ENCODE peak calls at places on chromosomes 11 and 22, in six cellular contexts. U is neuronal stem cell, E is H1, P is H9, X is mesenchymal stem cell, S is IMR-90. I is an unnamed sample.

GRCh38 chr22:20471126-20471833 is 24.3 kb downstream of the KLHL22 start:
- DNase-seq in U (no peak), P (no peak), E (no peak), S (no peak), X (no peak), I (no peak)

GRCh38 chr11:33383075-33383919 is 126.1 kb downstream of the HIPK3 start:
- DNase-seq in P (no peak), X (no peak), S (no peak), E (no peak), U (no peak), I (no peak)

GRCh38 chr11:10542776-10543175 is 1.8 kb upstream of the RNF141 start:
- DNase-seq in X (no peak), E (no peak), S (no peak), U (no peak), P (no peak), I (no peak)

GRCh38 chr22:38298312-38299000 is 18.8 kb downstream of the CSNK1E start:
- DNase-seq in X (peak), S (peak), P (peak), U (no peak), E (no peak), I (peak)

GRCh38 chr11:33016654-33017053 is 976 bp downstream of the DEPDC7 start:
- DNase-seq in U (no peak), X (no peak), S (no peak), E (no peak), P (no peak), I (no peak)

GRCh38 chr22:48807155-48807554 is 1020.5 kb downstream of the BRD1 start:
- DNase-seq in P (no peak), U (no peak), S (no peak), E (no peak), X (no peak), I (no peak)

GRCh38 chr11:94100253-94100652 is 28.4 kb upstream of the PANX1 start:
- DNase-seq in P (no peak), S (no peak), U (no peak), X (no peak), E (no peak), I (no peak)

GRCh38 chr11:63761870-63762661 is 6.5 kb downstream of the ZFTA start:
- DNase-seq in P (peak), S (no peak), U (peak), X (peak), E (peak), I (peak)

GRCh38 chr11:118295834-118296454 is 8.6 kb upstream of the CD3E start:
- DNase-seq in E (no peak), U (no peak), S (peak), X (peak), P (no peak), I (peak)

GRCh38 chr11:66190776-66191175 is 77.7 kb upstream of the RAB1B start:
- DNase-seq in E (no peak), P (no peak), S (no peak), U (no peak), X (no peak), I (no peak)

GRCh38 chr11:33655842-33656600 is 44.6 kb downstream of the C11orf91 start:
- DNase-seq in X (no peak), E (no peak), S (no peak), P (no peak), U (no peak), I (no peak)

GRCh38 chr11:117281159-117281558 is 10.0 kb upstream of the BACE1-AS start:
- DNase-seq in X (peak), U (no peak), E (no peak), S (peak), P (no peak), I (peak)

GRCh38 chr11:111739299-111739698 is 26.9 kb downstream of the PPP2R1B start:
- DNase-seq in E (no peak), X (no peak), P (no peak), U (no peak), S (no peak), I (no peak)

GRCh38 chr22:47371263-47372090 is 609.0 kb downstream of the TBC1D22A start:
- DNase-seq in U (no peak), X (no peak), P (peak), S (no peak), E (no peak), I (no peak)

GRCh38 chr11:75132080-75132479 is 18.8 kb upstream of the SLCO2B1 start:
- DNase-seq in P (no peak), U (no peak), E (no peak), X (no peak), S (no peak), I (no peak)

DNA sequence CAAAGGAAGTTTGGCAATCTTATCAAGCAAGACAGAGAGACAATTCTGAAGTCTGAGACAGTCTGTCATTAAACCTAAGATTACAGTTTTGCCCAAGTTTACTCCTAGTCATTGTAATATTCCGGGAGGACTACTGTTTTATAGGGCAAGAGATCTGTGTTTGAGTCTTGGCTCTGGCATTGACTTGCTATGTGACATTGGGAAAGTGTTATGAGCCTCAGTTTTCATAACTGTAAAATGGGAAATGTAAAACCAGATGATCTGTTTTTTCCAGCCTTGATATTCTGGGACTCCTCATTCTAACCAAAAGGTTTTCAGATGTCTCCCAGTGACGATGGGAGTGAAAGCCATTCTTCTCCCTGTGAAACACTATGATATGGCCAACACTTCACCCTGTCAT is 24.3 kb upstream of the SLCO2B1 start:
- DNase-seq in E (no peak), X (no peak), S (no peak), P (no peak), U (no peak), I (no peak)
- H2BK15ac ChIP-seq in E (no peak), X (no peak), S (no peak), P (no peak), U (no peak), I (no peak)

GRCh38 chr11:67239795-67240574 is 26.3 kb upstream of the GRK2 start:
- DNase-seq in S (peak), E (peak), U (peak), X (peak), P (peak), I (peak)
- H2AK5ac ChIP-seq in S (peak), E (peak), U (peak), X (no peak), P (peak), I (peak)

GRCh38 chr11:120629407-120629806 is 117.9 kb downstream of the GRIK4 start:
- DNase-seq in E (no peak), P (peak), U (no peak), S (no peak), X (no peak), I (no peak)
- H2BK15ac ChIP-seq in E (no peak), P (no peak), U (no peak), S (no peak), X (no peak), I (no peak)

DNA sequence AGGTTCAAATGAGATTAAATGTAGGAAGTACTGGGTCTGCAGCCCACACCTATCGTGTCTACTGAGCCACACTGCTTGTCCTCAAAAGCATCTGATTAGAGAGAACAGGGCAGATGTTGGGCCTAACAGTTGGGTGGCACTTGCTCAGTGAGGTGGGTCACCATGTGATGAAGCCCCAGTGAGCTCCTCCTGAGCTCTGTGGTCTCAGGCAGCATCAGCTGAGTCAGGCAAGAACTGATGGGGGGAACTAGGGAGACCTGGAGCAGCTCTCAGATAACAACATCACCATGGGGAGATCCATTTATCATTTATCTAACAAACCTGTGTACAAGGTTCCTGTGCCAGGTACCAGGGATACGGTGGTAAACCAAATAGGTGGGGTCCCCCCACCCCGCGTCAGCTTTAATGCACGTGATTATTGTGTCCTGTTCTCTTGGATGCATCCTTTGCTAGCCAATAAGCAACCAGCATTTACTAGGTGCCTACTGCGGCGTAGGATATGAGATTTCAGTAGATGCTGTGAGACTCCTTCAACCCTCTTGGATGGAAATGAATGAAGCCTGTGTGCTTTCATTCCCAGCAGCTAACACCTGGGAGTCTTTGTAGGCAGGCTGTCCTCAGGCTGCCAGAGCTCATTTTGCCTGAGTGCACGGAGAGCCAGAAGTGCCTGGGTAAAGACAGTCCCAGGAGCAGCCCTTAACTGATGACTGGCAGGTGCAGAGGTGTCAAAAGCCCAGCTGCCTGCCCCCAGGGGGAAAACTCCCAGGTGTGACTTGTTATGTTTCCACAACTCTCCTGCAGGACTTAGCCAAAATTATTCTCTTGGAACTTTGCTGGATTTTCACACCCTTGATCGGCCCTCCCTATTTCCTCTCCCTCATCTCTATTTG is 73.6 kb upstream of the NARS2 start:
- DNase-seq in P (no peak), S (no peak), X (no peak), E (no peak), U (no peak), I (peak)
- H2AK5ac ChIP-seq in P (no peak), S (no peak), X (no peak), E (no peak), U (no peak), I (no peak)

GRCh38 chr22:30275625-30276024 is 9.0 kb upstream of the OSM start:
- DNase-seq in S (no peak), U (no peak), E (no peak), X (no peak), P (no peak), I (peak)
- H2BK15ac ChIP-seq in S (no peak), U (no peak), E (peak), X (no peak), P (no peak), I (no peak)

DNA sequence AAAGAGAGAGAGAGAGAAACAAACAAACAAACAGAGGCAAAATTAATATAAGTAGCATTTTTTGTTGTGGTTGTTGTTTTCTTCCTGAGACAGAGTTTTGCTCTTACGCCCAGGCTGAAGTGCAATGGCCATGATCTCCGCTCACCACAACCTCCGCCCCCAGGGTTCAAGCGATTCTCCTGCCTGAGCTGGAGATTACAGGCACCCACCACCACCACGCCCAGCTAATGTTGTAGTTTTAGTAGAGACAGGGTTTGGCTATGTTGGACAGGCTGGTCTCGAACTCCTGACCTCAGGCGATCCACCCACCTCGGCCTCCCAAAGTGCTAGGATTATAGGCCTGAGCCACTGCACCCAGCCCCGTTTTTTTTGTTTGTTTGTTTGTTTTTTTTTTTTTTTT is 64.5 kb downstream of the MCHR1 start:
- DNase-seq in X (no peak), U (no peak), E (no peak), S (no peak), P (no peak), I (no peak)
- H2AK5ac ChIP-seq in X (no peak), U (no peak), E (no peak), S (no peak), P (no peak), I (no peak)

I was measured in mesendoderm.